ENCODE peak calls at places on chromosomes 11 and 22, in eight cellular contexts. K, E, Y, C, V, Q, S and D are unnamed samples.

GRCh38 chr11:127454856-127455255 is 454.3 kb upstream of the KIRREL3 start:
- DNase-seq in Q (no peak), V (no peak), E (no peak), K (no peak), C (no peak), S (peak; percentile 6), Y (no peak), D (no peak)

GRCh38 chr11:35324981-35325380 is 94.4 kb downstream of the SLC1A2 start:
- DNase-seq in K (no peak), Q (no peak), C (no peak), S (peak; percentile 26), Y (no peak), E (no peak), V (peak; percentile 45), D (no peak)

GRCh38 chr11:940496-941135 is 14.9 kb downstream of the AP2A2 start:
- DNase-seq in Q (peak; percentile 28), C (peak; percentile 40), Y (no peak), E (no peak), V (no peak), S (no peak), K (no peak), D (no peak)

GRCh38 chr22:45336971-45337431 is 27.3 kb downstream of the FAM118A start:
- DNase-seq in Y (peak; percentile 67), S (no peak), C (peak; percentile 99), E (no peak), V (no peak), K (no peak), Q (no peak), D (peak; percentile 47)

GRCh38 chr22:30381250-30381649 is 6.0 kb downstream of the RNF215 start:
- DNase-seq in Y (no peak), V (no peak), K (no peak), E (no peak), C (no peak), Q (no peak), S (no peak), D (no peak)

GRCh38 chr11:124301482-124301881 is 12.3 kb downstream of the OR8D1 start:
- DNase-seq in Q (no peak), E (peak; percentile 76), C (no peak), S (peak; percentile 73), Y (peak; percentile 57), K (no peak), V (no peak), D (no peak)

GRCh38 chr11:88590366-88590765 is 252.8 kb upstream of the CTSC start:
- DNase-seq in E (no peak), V (no peak), C (no peak), Y (no peak), K (no peak), Q (no peak), S (no peak), D (no peak)

GRCh38 chr11:13009921-13010736 is 1.0 kb downstream of the RASSF10 start:
- DNase-seq in K (no peak), E (no peak), C (no peak), V (no peak), Q (peak; percentile 51), Y (peak; percentile 43), S (no peak), D (peak; percentile 46)

GRCh38 chr11:102836290-102836875 is 7.0 kb downstream of the MMP3 start:
- DNase-seq in S (peak; percentile 68), K (peak; percentile 41), E (peak; percentile 70), C (no peak), Q (no peak), Y (peak; percentile 21), V (peak; percentile 59), D (no peak)

GRCh38 chr11:131744847-131745246 is 374.4 kb downstream of the NTM start:
- DNase-seq in E (peak; percentile 90), V (peak; percentile 54), C (no peak), Q (no peak), Y (no peak), S (no peak), K (no peak), D (no peak)

GRCh38 chr11:46382644-46383403 is 1.4 kb downstream of the MDK start:
- DNase-seq in S (peak; percentile 64), E (peak; percentile 61), K (no peak), V (peak; percentile 32), Y (peak; percentile 69), Q (peak; percentile 68), C (no peak), D (peak; percentile 61)

GRCh38 chr11:73894725-73895335 is 18.0 kb downstream of the PAAF1 start:
- DNase-seq in C (no peak), Y (no peak), V (peak; percentile 41), E (peak; percentile 77), S (no peak), Q (no peak), K (no peak), D (no peak)